ENCODE peak calls at places on chromosomes 2 and 18, in six cellular contexts. Y, B, T, R, F and A are unnamed samples.

GRCh38 chr18:61984293-61984692 is 91.5 kb upstream of the RNF152 start:
- DNase-seq in F (peak), T (no peak), Y (no peak), R (no peak), B (no peak), A (no peak)

GRCh38 chr18:49999128-49999527 is 185.8 kb upstream of the ACAA2 start:
- DNase-seq in B (no peak), F (no peak), R (no peak), Y (no peak), T (no peak), A (no peak)

GRCh38 chr2:138707424-138708074 is 72.6 kb downstream of the NXPH2 start:
- DNase-seq in Y (no peak), R (peak), T (no peak), B (peak), F (peak), A (no peak)

GRCh38 chr18:48799724-48800315 is 150.9 kb downstream of the SMAD7 start:
- DNase-seq in T (no peak), F (no peak), B (no peak), Y (no peak), R (no peak), A (no peak)

GRCh38 chr2:170817247-170817998 is 736 bp downstream of the GAD1 start:
- DNase-seq in R (no peak), T (no peak), B (no peak), Y (no peak), F (peak), A (no peak)

GRCh38 chr2:20629581-20630291 is 21.2 kb downstream of the HS1BP3 start:
- DNase-seq in B (no peak), R (peak), F (no peak), Y (no peak), T (no peak), A (no peak)

GRCh38 chr18:14922031-14922430 is 174.1 kb downstream of the ANKRD30B start:
- DNase-seq in Y (no peak), F (no peak), R (no peak), B (no peak), T (no peak), A (no peak)

GRCh38 chr2:226649871-226650660 is 149.6 kb downstream of the IRS1 start:
- DNase-seq in R (peak), B (peak), F (peak), Y (peak), T (peak), A (no peak)

GRCh38 chr2:19287324-19287723 is 71.1 kb downstream of the OSR1 start:
- DNase-seq in Y (no peak), T (no peak), F (peak), R (no peak), B (no peak), A (no peak)

GRCh38 chr2:181138816-181139215 is 158.4 kb downstream of the UBE2E3 start:
- DNase-seq in B (peak), T (no peak), F (peak), R (peak), Y (no peak), A (no peak)

GRCh38 chr2:10417551-10418335 is 30.4 kb downstream of the ODC1 start:
- DNase-seq in B (no peak), T (no peak), F (no peak), Y (no peak), R (no peak), A (no peak)

GRCh38 chr2:231415029-231415428 is 19.5 kb downstream of the B3GNT7 start:
- DNase-seq in T (no peak), R (no peak), Y (no peak), F (peak), B (no peak), A (no peak)

GRCh38 chr18:7147399-7147798 is 29.8 kb upstream of the LAMA1 start:
- DNase-seq in Y (no peak), T (no peak), R (no peak), F (peak), B (no peak), A (no peak)

GRCh38 chr18:79394438-79395307 is 1.1 kb upstream of the NFATC1 start:
- DNase-seq in Y (no peak), R (no peak), B (no peak), T (peak), F (peak), A (no peak)

GRCh38 chr2:123993728-123994323 is 31.3 kb upstream of the CNTNAP5 start:
- DNase-seq in F (peak), T (no peak), R (no peak), B (no peak), Y (peak), A (peak)